ENCODE peak calls at places on chromosomes 1 and 21, in seven cellular contexts. One of them, this sample, is unnamed. For H3K9me3 and H3K36me3, the result is how much of the 10 kb centered on the place peaks cover.

GRCh38 chr1:4045397-4046010 is 145.4 kb upstream of the C1orf174 start:
- DNase-seq in CD8-positive, alpha-beta memory T cell: no peak
- DNase-seq in aorta: no peak
- DNase-seq in heart left ventricle: no peak
- DNase-seq in GM23248: no peak
- DNase-seq in IMR-90: no peak
- DNase-seq in hepatocyte: no peak
- DNase-seq in this sample: no peak

GRCh38 chr1:183989078-183989577 is 48.4 kb downstream of the COLGALT2 start:
- DNase-seq in CD8-positive, alpha-beta memory T cell: no peak
- DNase-seq in aorta: peak
- DNase-seq in heart left ventricle: no peak
- DNase-seq in GM23248: peak
- DNase-seq in IMR-90: peak
- DNase-seq in hepatocyte: peak
- DNase-seq in this sample: peak

GRCh38 chr21:43322805-43323204 is 104.1 kb downstream of the SIK1 start:
- DNase-seq in CD8-positive, alpha-beta memory T cell: no peak
- DNase-seq in aorta: no peak
- DNase-seq in heart left ventricle: no peak
- DNase-seq in GM23248: peak
- DNase-seq in IMR-90: peak
- DNase-seq in hepatocyte: no peak
- DNase-seq in this sample: no peak

GRCh38 chr1:24535021-24535424 is 20.9 kb upstream of the NCMAP start:
- DNase-seq in CD8-positive, alpha-beta memory T cell: peak
- DNase-seq in aorta: no peak
- DNase-seq in heart left ventricle: no peak
- DNase-seq in GM23248: no peak
- DNase-seq in IMR-90: no peak
- DNase-seq in hepatocyte: no peak
- DNase-seq in this sample: peak

GRCh38 chr1:64539808-64540207 is 69.9 kb downstream of the CACHD1 start:
- DNase-seq in CD8-positive, alpha-beta memory T cell: no peak
- DNase-seq in aorta: peak
- DNase-seq in heart left ventricle: peak
- DNase-seq in GM23248: peak
- DNase-seq in IMR-90: peak
- DNase-seq in hepatocyte: peak
- DNase-seq in this sample: peak

GRCh38 chr1:74629283-74629682 is 44.3 kb downstream of the ERICH3 start:
- DNase-seq in CD8-positive, alpha-beta memory T cell: no peak
- DNase-seq in aorta: no peak
- DNase-seq in heart left ventricle: no peak
- DNase-seq in GM23248: peak
- DNase-seq in IMR-90: no peak
- DNase-seq in hepatocyte: no peak
- DNase-seq in this sample: no peak

GRCh38 chr1:236844499-236845271 is 49.6 kb downstream of the MTR start:
- DNase-seq in CD8-positive, alpha-beta memory T cell: no peak
- DNase-seq in aorta: no peak
- DNase-seq in heart left ventricle: no peak
- DNase-seq in GM23248: peak
- DNase-seq in IMR-90: peak
- DNase-seq in hepatocyte: peak
- DNase-seq in this sample: peak

GRCh38 chr1:220013497-220013896 is 32.8 kb downstream of the EPRS1 start:
- DNase-seq in CD8-positive, alpha-beta memory T cell: no peak
- DNase-seq in aorta: no peak
- DNase-seq in heart left ventricle: no peak
- DNase-seq in GM23248: peak
- DNase-seq in IMR-90: peak
- DNase-seq in hepatocyte: no peak
- DNase-seq in this sample: no peak

GRCh38 chr1:203306089-203306969 is 1.0 kb downstream of the BTG2 start:
- DNase-seq in CD8-positive, alpha-beta memory T cell: no peak
- DNase-seq in aorta: peak
- DNase-seq in heart left ventricle: peak
- DNase-seq in GM23248: peak
- DNase-seq in IMR-90: peak
- DNase-seq in hepatocyte: peak
- DNase-seq in this sample: peak

GRCh38 chr1:44707959-44708831 is 22.8 kb downstream of the RNU5D-1 start:
- DNase-seq in CD8-positive, alpha-beta memory T cell: no peak
- DNase-seq in aorta: no peak
- DNase-seq in heart left ventricle: no peak
- DNase-seq in GM23248: peak
- DNase-seq in IMR-90: peak
- DNase-seq in hepatocyte: peak
- DNase-seq in this sample: peak

GRCh38 chr21:36479415-36480402 is at the start of gene CLDN14:
- DNase-seq in CD8-positive, alpha-beta memory T cell: no peak
- DNase-seq in aorta: no peak
- DNase-seq in heart left ventricle: no peak
- DNase-seq in GM23248: peak
- DNase-seq in IMR-90: peak
- DNase-seq in hepatocyte: peak
- DNase-seq in this sample: no peak

GRCh38 chr1:94871031-94871430 is 50.9 kb downstream of the SLC44A3 start:
- DNase-seq in CD8-positive, alpha-beta memory T cell: no peak
- DNase-seq in aorta: no peak
- DNase-seq in heart left ventricle: no peak
- DNase-seq in GM23248: peak
- DNase-seq in IMR-90: peak
- DNase-seq in hepatocyte: no peak
- DNase-seq in this sample: no peak

GRCh38 chr21:42515708-42516502 is 2.3 kb downstream of the SLC37A1 start:
- DNase-seq in CD8-positive, alpha-beta memory T cell: no peak
- DNase-seq in aorta: no peak
- DNase-seq in heart left ventricle: no peak
- DNase-seq in GM23248: peak
- DNase-seq in IMR-90: no peak
- DNase-seq in hepatocyte: peak
- DNase-seq in this sample: no peak

GRCh38 chr1:155207578-155208405 is at the start of gene THBS3:
- DNase-seq in CD8-positive, alpha-beta memory T cell: no peak
- DNase-seq in aorta: peak
- DNase-seq in heart left ventricle: peak
- DNase-seq in GM23248: peak
- DNase-seq in IMR-90: peak
- DNase-seq in hepatocyte: peak
- DNase-seq in this sample: peak

GRCh38 chr1:178485467-178486098 is 11.2 kb downstream of the CLEC20A start:
- DNase-seq in CD8-positive, alpha-beta memory T cell: no peak
- DNase-seq in aorta: no peak
- DNase-seq in heart left ventricle: no peak
- DNase-seq in GM23248: peak
- DNase-seq in IMR-90: no peak
- DNase-seq in hepatocyte: no peak
- DNase-seq in this sample: no peak

GRCh38 chr1:78061825-78062523 is 16.2 kb downstream of the GIPC2 start:
- DNase-seq in CD8-positive, alpha-beta memory T cell: no peak
- DNase-seq in aorta: no peak
- DNase-seq in heart left ventricle: no peak
- DNase-seq in GM23248: peak
- DNase-seq in IMR-90: peak
- DNase-seq in hepatocyte: peak
- DNase-seq in this sample: peak

GRCh38 chr1:186231861-186232436 is 143.1 kb downstream of the TPR start:
- DNase-seq in CD8-positive, alpha-beta memory T cell: no peak
- DNase-seq in aorta: no peak
- DNase-seq in heart left ventricle: no peak
- DNase-seq in GM23248: peak
- DNase-seq in IMR-90: no peak
- DNase-seq in hepatocyte: no peak
- DNase-seq in this sample: no peak

GRCh38 chr1:91501527-91501859 is 842 bp downstream of the CDC7 start:
- DNase-seq in CD8-positive, alpha-beta memory T cell: no peak
- DNase-seq in aorta: no peak
- DNase-seq in heart left ventricle: no peak
- DNase-seq in GM23248: peak
- DNase-seq in IMR-90: peak
- DNase-seq in hepatocyte: no peak
- DNase-seq in this sample: no peak

GRCh38 chr1:155396874-155397476 is 76.3 kb downstream of the RUSC1 start:
- DNase-seq in CD8-positive, alpha-beta memory T cell: no peak
- DNase-seq in aorta: no peak
- DNase-seq in heart left ventricle: no peak
- DNase-seq in GM23248: peak
- DNase-seq in IMR-90: no peak
- DNase-seq in hepatocyte: peak
- DNase-seq in this sample: no peak

GRCh38 chr21:38756746-38757145 is 49.0 kb upstream of the ETS2 start:
- DNase-seq in CD8-positive, alpha-beta memory T cell: no peak
- DNase-seq in aorta: no peak
- DNase-seq in heart left ventricle: no peak
- DNase-seq in GM23248: peak
- DNase-seq in IMR-90: peak
- DNase-seq in hepatocyte: peak
- DNase-seq in this sample: no peak

GRCh38 chr21:44653656-44654575 is 543 bp downstream of the KRTAP12-4 start:
- DNase-seq in CD8-positive, alpha-beta memory T cell: peak
- DNase-seq in aorta: no peak
- DNase-seq in heart left ventricle: peak
- DNase-seq in GM23248: no peak
- DNase-seq in IMR-90: no peak
- DNase-seq in hepatocyte: no peak
- DNase-seq in this sample: no peak

GRCh38 chr1:32335619-32335950 is 448 bp downstream of the MARCKSL1 start:
- DNase-seq in CD8-positive, alpha-beta memory T cell: no peak
- DNase-seq in aorta: no peak
- DNase-seq in heart left ventricle: no peak
- DNase-seq in GM23248: no peak
- DNase-seq in IMR-90: no peak
- DNase-seq in hepatocyte: no peak
- DNase-seq in this sample: no peak

GRCh38 chr1:56566994-56567393 is 12.4 kb downstream of the PLPP3 start:
- DNase-seq in CD8-positive, alpha-beta memory T cell: no peak
- DNase-seq in aorta: no peak
- DNase-seq in heart left ventricle: no peak
- DNase-seq in GM23248: no peak
- DNase-seq in IMR-90: no peak
- DNase-seq in hepatocyte: no peak
- DNase-seq in this sample: no peak
- H3K9me3 ChIP-seq in CD8-positive, alpha-beta memory T cell: under half
- H3K9me3 ChIP-seq in aorta: under half
- H3K9me3 ChIP-seq in heart left ventricle: under half
- H3K9me3 ChIP-seq in GM23248: under half
- H3K9me3 ChIP-seq in IMR-90: under half
- H3K9me3 ChIP-seq in hepatocyte: under half
- H3K9me3 ChIP-seq in this sample: under half

DNA sequence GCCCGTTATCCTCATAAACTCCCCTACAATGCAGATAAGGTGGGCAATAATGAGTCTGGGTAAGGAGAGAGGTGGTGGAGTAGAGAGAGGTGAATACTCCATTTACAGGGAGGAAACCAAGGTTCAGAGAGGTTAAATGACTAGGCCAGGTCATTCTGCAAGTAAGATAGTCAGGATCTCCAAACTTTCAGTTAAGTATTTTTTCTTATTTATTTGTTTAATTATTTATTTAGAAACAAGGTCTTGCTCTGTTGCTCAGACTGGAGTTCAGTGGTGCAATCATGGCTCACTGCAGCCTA is 26.0 kb downstream of the PAFAH2 start:
- DNase-seq in CD8-positive, alpha-beta memory T cell: no peak
- DNase-seq in aorta: no peak
- DNase-seq in heart left ventricle: no peak
- DNase-seq in GM23248: no peak
- DNase-seq in IMR-90: no peak
- DNase-seq in hepatocyte: no peak
- DNase-seq in this sample: no peak
- H3K36me3 ChIP-seq in CD8-positive, alpha-beta memory T cell: under half
- H3K36me3 ChIP-seq in aorta: under half
- H3K36me3 ChIP-seq in heart left ventricle: half or more
- H3K36me3 ChIP-seq in GM23248: under half
- H3K36me3 ChIP-seq in IMR-90: under half
- H3K36me3 ChIP-seq in hepatocyte: under half
- H3K36me3 ChIP-seq in this sample: under half

DNA sequence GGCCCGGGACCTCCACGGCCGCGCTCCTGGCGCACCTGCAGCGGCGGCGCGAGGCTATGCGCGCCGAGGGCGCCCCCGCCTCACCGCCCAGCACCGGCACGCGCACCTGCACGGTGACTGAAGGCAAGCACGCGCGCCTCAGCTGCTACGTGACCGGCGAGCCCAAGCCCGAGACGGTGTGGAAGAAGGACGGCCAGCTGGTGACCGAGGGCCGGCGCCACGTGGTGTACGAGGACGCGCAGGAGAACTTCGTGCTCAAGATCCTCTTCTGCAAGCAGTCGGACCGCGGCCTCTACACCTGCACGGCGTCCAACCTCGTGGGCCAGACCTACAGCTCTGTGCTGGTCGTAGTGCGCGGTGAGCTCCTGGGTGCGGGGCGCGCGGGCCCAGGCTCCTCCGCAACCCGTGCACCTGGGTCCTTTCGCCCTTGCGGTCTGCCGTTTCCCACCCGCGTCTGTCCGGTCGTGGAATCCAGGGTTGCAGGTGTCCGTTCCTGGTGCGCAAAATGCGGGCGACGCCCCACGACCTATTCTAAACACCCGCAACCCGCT is 4.6 kb downstream of the OBSCN start:
- DNase-seq in CD8-positive, alpha-beta memory T cell: no peak
- DNase-seq in aorta: no peak
- DNase-seq in heart left ventricle: peak
- DNase-seq in GM23248: no peak
- DNase-seq in IMR-90: no peak
- DNase-seq in hepatocyte: peak
- DNase-seq in this sample: no peak
- H3K4me3 ChIP-seq in CD8-positive, alpha-beta memory T cell: no peak
- H3K4me3 ChIP-seq in aorta: no peak
- H3K4me3 ChIP-seq in heart left ventricle: no peak
- H3K4me3 ChIP-seq in GM23248: no peak
- H3K4me3 ChIP-seq in IMR-90: peak
- H3K4me3 ChIP-seq in hepatocyte: peak
- H3K4me3 ChIP-seq in this sample: no peak

DNA sequence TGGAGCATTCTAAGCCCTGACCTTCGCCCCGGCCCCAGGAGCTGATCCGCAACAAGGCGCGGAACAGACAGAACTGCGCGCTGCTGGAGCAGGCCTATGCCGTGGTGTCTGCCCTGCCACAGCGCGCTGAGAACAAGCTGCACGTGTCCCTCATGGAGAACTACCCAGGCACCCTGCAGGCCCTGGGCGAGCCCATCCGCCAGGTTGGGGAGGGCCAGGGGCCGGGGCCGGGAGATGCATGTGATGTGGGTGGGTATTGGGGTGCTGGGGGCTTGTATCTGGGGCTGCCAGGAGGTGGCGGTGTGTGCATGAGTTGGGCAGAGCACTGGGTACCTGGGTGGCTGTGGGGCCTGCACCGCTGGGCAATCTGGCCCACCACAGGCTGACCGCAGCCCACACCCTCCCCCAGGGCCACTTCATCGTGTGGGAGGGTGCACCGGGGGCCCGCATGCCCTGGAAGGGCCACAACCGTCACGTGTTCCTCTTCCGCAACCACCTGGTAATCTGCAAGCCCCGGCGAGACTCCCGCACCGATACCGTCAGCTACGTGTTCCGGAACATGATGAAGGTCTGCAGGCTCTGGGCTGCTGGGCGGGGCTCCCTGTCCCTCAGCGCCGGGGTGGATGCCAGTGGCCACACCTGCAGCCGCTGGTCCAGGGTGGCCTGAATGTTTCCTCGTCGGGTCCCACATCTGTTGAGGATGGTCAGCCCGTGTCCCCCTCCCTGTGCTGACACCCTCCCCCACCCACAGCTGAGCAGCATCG is 65.8 kb downstream of the TRIM11 start:
- DNase-seq in CD8-positive, alpha-beta memory T cell: no peak
- DNase-seq in aorta: peak
- DNase-seq in heart left ventricle: peak
- DNase-seq in GM23248: no peak
- DNase-seq in IMR-90: no peak
- DNase-seq in hepatocyte: no peak
- DNase-seq in this sample: no peak
- H3K9me3 ChIP-seq in CD8-positive, alpha-beta memory T cell: under half
- H3K9me3 ChIP-seq in aorta: under half
- H3K9me3 ChIP-seq in heart left ventricle: under half
- H3K9me3 ChIP-seq in GM23248: under half
- H3K9me3 ChIP-seq in IMR-90: under half
- H3K9me3 ChIP-seq in hepatocyte: under half
- H3K9me3 ChIP-seq in this sample: under half